ENCODE peak calls at places on chromosomes 13 and 19, in ten cellular contexts. E is effector memory CD8-positive, alpha-beta T cell; I is NCI-H460; U is stimulated activated CD4-positive, alpha-beta T cell treated with anti-CD3 and anti-CD28 coated beads, TNF-alpha, amount 100 ng/mL, for 4 hours; K is H9; S is HEK293T; X is stimulated activated CD8-positive, alpha-beta memory T cell treated with anti-CD3 and anti-CD28 coated beads, Interleukin-4, amount 100 ng/mL, for 24 hours; L is psoas muscle; R is M059J; C is nephron progenitor cell. J is an unnamed sample.
A peak's percentile ranks its signal among the peaks of the same experiment; 100 is the strongest.

GRCh38 chr13:32901994-32902780 is 114.0 kb upstream of the KL start:
- DNase-seq in C (no peak), U (no peak), R (no peak), I (no peak), E (no peak), X (no peak), L (peak; percentile 76), K (no peak), S (no peak), J (no peak)

GRCh38 chr13:69828527-69828926 is 279.1 kb upstream of the ATXN8OS start:
- DNase-seq in L (no peak), U (no peak), I (no peak), R (no peak), S (peak; percentile 69), E (no peak), C (no peak), X (no peak), K (no peak), J (no peak)

GRCh38 chr19:595326-596262 is 5.9 kb downstream of the HCN2 start:
- DNase-seq in K (no peak), U (no peak), R (no peak), E (no peak), I (no peak), L (no peak), S (no peak), C (no peak), X (no peak), J (no peak)

GRCh38 chr13:102317593-102317992 is 84.3 kb downstream of the FGF14 start:
- DNase-seq in K (no peak), X (no peak), E (no peak), R (no peak), L (peak; percentile 86), C (no peak), I (no peak), S (no peak), U (no peak), J (peak; percentile 86)

GRCh38 chr19:10137751-10138682 is 18.3 kb upstream of the EIF3G start:
- DNase-seq in X (no peak), C (no peak), S (no peak), L (no peak), U (no peak), R (no peak), K (no peak), I (no peak), E (no peak), J (no peak)

GRCh38 chr13:110714798-110715394 is 1.4 kb downstream of the ING1 start:
- DNase-seq in E (no peak), L (peak; percentile 78), C (peak; percentile 63), I (no peak), X (peak; percentile 26), S (no peak), K (peak; percentile 63), R (no peak), U (peak; percentile 10), J (peak; percentile 84)

GRCh38 chr13:26629260-26629659 is 71.8 kb downstream of the WASF3 start:
- DNase-seq in L (peak; percentile 49), S (no peak), R (no peak), X (no peak), C (no peak), E (no peak), I (no peak), U (no peak), K (no peak), J (no peak)

GRCh38 chr13:113836917-113837553 is 26.8 kb downstream of the GAS6 start:
- DNase-seq in X (no peak), U (no peak), S (no peak), L (peak; percentile 79), C (no peak), K (no peak), E (no peak), I (peak; percentile 44), R (peak; percentile 63), J (no peak)

GRCh38 chr19:52474351-52475127 is 21.2 kb downstream of the ZNF578 start:
- DNase-seq in R (no peak), S (no peak), U (no peak), K (no peak), I (no peak), C (no peak), X (no peak), L (no peak), E (no peak), J (no peak)

GRCh38 chr13:41064493-41064892 is 3.2 kb downstream of the WBP4 start:
- DNase-seq in C (no peak), R (peak; percentile 90), K (no peak), I (no peak), U (no peak), L (no peak), X (no peak), E (no peak), S (no peak), J (no peak)

GRCh38 chr19:19451429-19452240 is 46.2 kb downstream of the GATAD2A start:
- DNase-seq in K (no peak), L (no peak), X (no peak), E (peak; percentile 47), S (no peak), U (peak; percentile 21), I (no peak), R (no peak), C (no peak), J (no peak)

GRCh38 chr19:1237754-1238372 is at the start of gene CBARP:
- DNase-seq in C (peak; percentile 80), R (peak; percentile 28), U (no peak), X (no peak), I (no peak), E (no peak), S (peak; percentile 56), L (no peak), K (no peak), J (no peak)

GRCh38 chr19:40923934-40924391 is 41.9 kb upstream of the CYP2A7 start:
- DNase-seq in U (no peak), L (no peak), R (no peak), I (no peak), E (no peak), C (no peak), S (no peak), X (no peak), K (no peak), J (no peak)